ENCODE peak calls at places on chromosome 11, in five cellular contexts. X is HCT116, W is hepatocyte, Z is PC-3, F is MM.1S. K is an unnamed sample.
A peak's percentile ranks its signal among the peaks of the same experiment; 100 is the strongest.

GRCh38 chr11:127006311-127006710 is 5.7 kb upstream of the KIRREL3 start:
- DNase-seq in X (no peak), F (no peak), W (no peak), Z (no peak), K (no peak)

GRCh38 chr11:8263769-8264410 is at the start of gene LMO1:
- DNase-seq in Z (peak; percentile 80), W (peak; percentile 91), F (peak; percentile 68), X (peak; percentile 44), K (peak; percentile 91)

GRCh38 chr11:116693206-116694016 is 79.4 kb downstream of the BUD13 start:
- DNase-seq in W (no peak), X (no peak), F (no peak), Z (peak; percentile 86), K (no peak)

GRCh38 chr11:102763440-102763839 is 17.0 kb downstream of the MMP10 start:
- DNase-seq in W (no peak), X (no peak), Z (peak; percentile 68), F (no peak), K (no peak)

GRCh38 chr11:129846508-129847335 is 31.1 kb downstream of the TMEM45B start:
- DNase-seq in Z (peak; percentile 99), W (peak; percentile 63), X (no peak), F (peak; percentile 89), K (no peak)

GRCh38 chr11:87368876-87369480 is 331.2 kb downstream of the TMEM135 start:
- DNase-seq in W (no peak), F (no peak), X (no peak), Z (peak; percentile 35), K (peak; percentile 19)

GRCh38 chr11:31059529-31059928 is 310.0 kb downstream of the DCDC1 start:
- DNase-seq in W (no peak), X (no peak), F (no peak), Z (no peak), K (no peak)

GRCh38 chr11:440065-441042 is 1.5 kb downstream of the ANO9 start:
- DNase-seq in F (no peak), Z (no peak), X (no peak), W (no peak), K (no peak)

GRCh38 chr11:94885133-94885532 is 88.2 kb downstream of the CWC15 start:
- DNase-seq in X (no peak), Z (peak; percentile 96), W (no peak), F (no peak), K (no peak)

GRCh38 chr11:126404367-126404766 is 48.9 kb downstream of the ST3GAL4 start:
- DNase-seq in X (no peak), W (no peak), F (no peak), Z (peak; percentile 66), K (no peak)

GRCh38 chr11:57597971-57598830 is 716 bp downstream of the SERPING1 start:
- DNase-seq in X (no peak), Z (no peak), W (peak; percentile 83), F (no peak), K (peak; percentile 96)

GRCh38 chr11:78402842-78403241 is 14.8 kb downstream of the GAB2 start:
- DNase-seq in X (no peak), W (no peak), Z (no peak), F (no peak), K (no peak)

GRCh38 chr11:2837096-2837601 is 48.4 kb downstream of the CDKN1C start:
- DNase-seq in W (peak; percentile 96), X (peak; percentile 18), Z (peak; percentile 9), F (no peak), K (peak; percentile 65)

GRCh38 chr11:103735497-103736032 is 300.9 kb upstream of the DDI1 start:
- DNase-seq in W (no peak), X (no peak), Z (no peak), F (no peak), K (no peak)

GRCh38 chr11:100923555-100923954 is 206.1 kb downstream of the PGR start:
- DNase-seq in Z (peak; percentile 63), X (no peak), F (no peak), W (no peak), K (no peak)

GRCh38 chr11:134819026-134819425 is 407.0 kb upstream of the B3GAT1 start:
- DNase-seq in W (no peak), X (no peak), Z (no peak), F (no peak), K (peak; percentile 67)

GRCh38 chr11:73236879-73237278 is 18.8 kb downstream of the P2RY2 start:
- DNase-seq in F (peak; percentile 44), X (peak; percentile 39), Z (peak; percentile 77), W (peak; percentile 54), K (peak; percentile 86)

GRCh38 chr11:57311109-57311936 is 13.4 kb downstream of the TNKS1BP1 start:
- DNase-seq in X (peak; percentile 81), F (no peak), Z (peak; percentile 96), W (peak; percentile 96), K (peak; percentile 97)

GRCh38 chr11:57303990-57304579 is 20.7 kb downstream of the TNKS1BP1 start:
- DNase-seq in F (no peak), Z (peak; percentile 87), X (no peak), W (no peak), K (no peak)

GRCh38 chr11:117183724-117184349 is 5.3 kb downstream of the SIDT2 start:
- DNase-seq in F (no peak), X (no peak), Z (peak; percentile 24), W (no peak), K (no peak)

GRCh38 chr11:17298302-17298701 is 21.8 kb downstream of the NUCB2 start:
- DNase-seq in Z (no peak), F (no peak), W (no peak), X (no peak), K (no peak)

GRCh38 chr11:131866535-131867400 is 496.4 kb downstream of the NTM start:
- DNase-seq in X (no peak), W (no peak), Z (no peak), F (no peak), K (peak; percentile 49)

GRCh38 chr11:1557904-1558831 is 13.9 kb downstream of the DUSP8 start:
- DNase-seq in X (no peak), Z (peak; percentile 85), W (peak; percentile 71), F (no peak), K (no peak)

GRCh38 chr11:34313099-34313517 is 44.7 kb downstream of the ABTB2 start:
- DNase-seq in Z (no peak), W (no peak), F (no peak), X (no peak), K (peak; percentile 29)

GRCh38 chr11:6420677-6421076 is 1.8 kb upstream of the APBB1 start:
- DNase-seq in F (no peak), W (no peak), Z (no peak), X (no peak), K (no peak)

GRCh38 chr11:7604331-7604973 is 68.8 kb downstream of the CYB5R2 start:
- DNase-seq in X (no peak), Z (no peak), F (no peak), W (no peak), K (no peak)

GRCh38 chr11:76738618-76739220 is 44.4 kb upstream of the TSKU start:
- DNase-seq in X (no peak), Z (no peak), F (no peak), W (no peak), K (no peak)

GRCh38 chr11:112841719-112842118 is 119.5 kb upstream of the NCAM1 start:
- DNase-seq in F (no peak), Z (no peak), X (no peak), W (no peak), K (no peak)

GRCh38 chr11:27229511-27230174 is 133.4 kb downstream of the CCDC34 start:
- DNase-seq in F (no peak), W (no peak), X (no peak), Z (no peak), K (no peak)

GRCh38 chr11:109075976-109076375 is 346.0 kb upstream of the C11orf87 start:
- DNase-seq in X (no peak), W (peak; percentile 24), F (no peak), Z (no peak), K (no peak)

GRCh38 chr11:114350022-114350421 is 50.3 kb downstream of the C11orf71 start:
- DNase-seq in W (no peak), Z (peak; percentile 58), X (no peak), F (no peak), K (no peak)
- TF ChIP-seq EZH2phosphoT487 in W (no peak), Z (no peak), X (no peak), F (no peak), K (no peak)

GRCh38 chr11:45920531-45921477 is 1.7 kb upstream of the LARGE2 start:
- DNase-seq in Z (no peak), W (no peak), F (no peak), X (no peak), K (no peak)

GRCh38 chr11:45924036-45924915 is 1.8 kb downstream of the LARGE2 start:
- DNase-seq in Z (no peak), F (no peak), X (no peak), W (no peak), K (no peak)

GRCh38 chr11:45922425-45923082 is at the start of gene LARGE2:
- DNase-seq in W (peak; percentile 77), Z (peak; percentile 67), F (peak; percentile 20), X (no peak), K (peak; percentile 88)

GRCh38 chr11:45919806-45920530 is 2.3 kb upstream of the PEX16 start:
- DNase-seq in X (no peak), F (no peak), Z (no peak), W (no peak), K (no peak)

DNA sequence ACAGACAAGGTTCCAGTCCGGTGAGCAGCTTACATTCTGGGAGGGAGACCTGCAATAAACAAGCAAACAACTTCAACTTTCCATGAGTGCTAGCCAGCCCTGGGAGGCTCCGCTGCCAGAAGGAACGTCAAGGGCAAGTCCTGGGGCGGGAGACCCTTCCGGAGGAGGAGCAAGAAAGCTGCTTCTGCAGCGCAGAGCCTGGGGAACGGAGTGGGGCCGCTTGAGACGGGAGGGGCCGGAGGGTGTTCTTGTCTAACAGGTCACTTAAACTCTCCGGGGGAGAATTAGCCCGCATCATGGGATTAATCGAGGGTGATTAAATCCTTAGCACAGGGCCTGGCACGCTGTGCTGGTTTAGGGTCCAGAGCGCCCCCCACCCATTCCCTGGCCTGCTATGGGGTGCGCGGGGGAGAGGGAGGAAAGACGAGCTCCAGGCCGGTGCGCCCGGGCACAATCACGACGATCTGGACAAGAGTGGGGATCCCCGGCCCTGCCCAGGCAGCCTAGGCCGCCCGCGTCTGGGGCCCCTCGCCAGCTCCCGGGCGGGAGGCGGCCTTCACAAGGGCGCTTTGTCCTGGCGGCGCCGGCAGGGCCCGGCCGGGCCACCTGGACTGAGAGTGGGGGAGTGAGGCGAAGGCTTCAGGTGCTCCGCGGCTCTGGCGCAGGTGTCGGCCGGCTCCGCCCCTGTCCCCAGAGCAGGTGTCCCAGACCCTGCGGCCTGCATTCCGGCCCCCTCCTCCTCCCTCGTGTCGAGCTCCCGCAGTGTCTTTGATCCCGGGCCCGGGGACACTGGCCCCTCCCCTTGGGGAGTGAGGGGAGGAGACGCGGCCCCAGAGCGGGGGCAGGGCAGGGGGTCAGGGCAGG is 663 bp upstream of the LARGE2 start:
- DNase-seq in W (peak; percentile 82), F (peak; percentile 75), X (no peak), Z (peak; percentile 53), K (peak; percentile 98)
- TF ChIP-seq EZH2phosphoT487 in W (no peak), F (no peak), X (no peak), Z (no peak), K (no peak)

DNA sequence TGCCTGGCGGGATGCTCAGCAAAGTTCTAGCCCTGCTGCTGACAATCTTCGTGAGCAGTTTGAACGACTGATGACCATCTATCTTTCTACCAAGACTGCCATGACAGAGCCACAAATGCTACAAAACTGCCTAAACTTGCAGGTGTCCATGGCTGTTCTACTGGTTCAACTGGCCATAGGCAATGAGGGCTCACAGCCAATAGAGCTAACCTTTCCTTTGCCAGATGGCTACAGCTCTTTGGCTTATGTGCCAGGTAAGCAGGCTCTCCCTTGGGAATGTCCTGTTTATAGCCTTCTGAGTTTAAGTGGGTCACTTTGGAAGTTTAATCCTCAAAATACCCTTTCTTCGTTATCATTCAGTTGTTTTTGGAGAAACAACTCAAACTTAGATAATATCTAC is 20.1 kb downstream of the UBE4A start:
- DNase-seq in X (no peak), W (no peak), Z (no peak), F (no peak), K (no peak)
- TF ChIP-seq EZH2phosphoT487 in X (no peak), W (no peak), Z (no peak), F (no peak), K (no peak)

GRCh38 chr11:12269104-12269441 is 108.3 kb upstream of the PARVA start:
- DNase-seq in W (peak; percentile 71), F (no peak), Z (peak; percentile 93), X (no peak), K (no peak)
- TF ChIP-seq EZH2phosphoT487 in W (no peak), F (no peak), Z (no peak), X (no peak), K (no peak)

K was measured in GM23338.